ENCODE peak calls at places on chromosomes 13 and 19, in eight cellular contexts. U is kidney tubule cell; M is stimulated activated CD4-positive, alpha-beta T cell treated with anti-CD3 and anti-CD28 coated beads, Interleukin-4, amount 100 ng/mL, for 1 hour; V is left ventricle myocardium inferior; T is hepatic stellate cell; X is DMS 273 treated with DMSO at 0.1 percent for 48 hours; W is Daoy; R is effector memory CD4-positive, alpha-beta T cell. B is an unnamed sample.

GRCh38 chr19:46759817-46760333 is 13.6 kb upstream of the STRN4 start:
- DNase-seq in U (no peak), M (no peak), V (no peak), T (peak; percentile 74), X (no peak), W (no peak), R (no peak), B (peak; percentile 75)

GRCh38 chr13:26919311-26919710 is 158.7 kb upstream of the GPR12 start:
- DNase-seq in U (peak; percentile 53), M (no peak), V (no peak), T (no peak), X (no peak), W (peak; percentile 82), R (no peak), B (no peak)

GRCh38 chr19:7986321-7987083 is 18.9 kb downstream of the ELAVL1 start:
- DNase-seq in U (peak; percentile 74), M (no peak), V (no peak), T (peak; percentile 82), X (no peak), W (peak; percentile 41), R (no peak), B (no peak)

GRCh38 chr13:50353651-50354415 is 338.6 kb downstream of the KCNRG start:
- DNase-seq in U (peak; percentile 88), M (no peak), V (no peak), T (no peak), X (no peak), W (peak; percentile 48), R (no peak), B (no peak)

GRCh38 chr19:55694241-55694655 is 19.2 kb downstream of the EPN1 start:
- DNase-seq in U (no peak), M (no peak), V (no peak), T (no peak), X (no peak), W (no peak), R (no peak), B (no peak)

GRCh38 chr19:677201-677600 is 1.0 kb downstream of the FSTL3 start:
- DNase-seq in U (peak; percentile 95), M (no peak), V (peak; percentile 78), T (peak; percentile 93), X (no peak), W (peak; percentile 95), R (no peak), B (peak; percentile 85)

GRCh38 chr19:35248310-35249145 is at the start of gene LSR:
- DNase-seq in U (peak; percentile 96), M (peak; percentile 67), V (no peak), T (no peak), X (no peak), W (peak; percentile 81), R (peak; percentile 61), B (no peak)

GRCh38 chr13:108190897-108191296 is 24.4 kb downstream of the LIG4 start:
- DNase-seq in U (no peak), M (no peak), V (no peak), T (no peak), X (no peak), W (no peak), R (no peak), B (no peak)